ENCODE peak calls at places on chromosomes 4 and X, in eight cellular contexts. R is epithelial cell of esophagus, O is right atrium auricular region, T is hepatocyte, N is cardiac muscle cell, X is right lobe of liver, P is colonic mucosa, E is GM12865. C is an unnamed sample.

GRCh38 chrX:10327651-10328050 is 170.9 kb downstream of the CLCN4 start:
- DNase-seq in N (no peak), T (no peak), O (no peak), E (no peak), R (no peak), P (no peak), X (no peak), C (no peak)

GRCh38 chr4:1512081-1512737 is 106.0 kb upstream of the NKX1-1 start:
- DNase-seq in P (no peak), X (peak; percentile 16), R (no peak), O (no peak), E (no peak), N (no peak), T (no peak), C (no peak)

GRCh38 chrX:132330156-132330729 is 111.0 kb upstream of the RAP2C start:
- DNase-seq in P (no peak), X (no peak), R (peak; percentile 25), N (no peak), T (no peak), E (no peak), O (no peak), C (no peak)

GRCh38 chr4:78092850-78093249 is 35.7 kb downstream of the FRAS1 start:
- DNase-seq in E (no peak), O (no peak), N (no peak), T (no peak), X (no peak), R (no peak), P (no peak), C (no peak)

GRCh38 chr4:7435411-7436095 is 823 bp upstream of the PSAPL1 start:
- DNase-seq in N (peak; percentile 89), X (no peak), T (peak; percentile 77), P (no peak), O (no peak), E (no peak), R (no peak), C (no peak)

GRCh38 chrX:55624403-55624802 is 1.2 kb downstream of the FOXR2 start:
- DNase-seq in P (no peak), X (no peak), R (no peak), E (no peak), N (no peak), T (no peak), O (no peak), C (no peak)

GRCh38 chrX:112803060-112803459 is 37.6 kb downstream of the AMOT start:
- DNase-seq in X (no peak), T (no peak), O (no peak), N (no peak), P (no peak), R (no peak), E (no peak), C (no peak)

GRCh38 chrX:53022381-53022780 is 26.2 kb upstream of the GPR173 start:
- DNase-seq in N (no peak), O (no peak), E (no peak), X (no peak), R (no peak), P (no peak), T (no peak), C (no peak)

GRCh38 chr4:8247047-8247930 is 22.3 kb upstream of the HTRA3 start:
- DNase-seq in P (no peak), X (peak; percentile 79), R (no peak), E (no peak), O (peak; percentile 96), N (peak; percentile 90), T (peak; percentile 52), C (no peak)

GRCh38 chr4:159105761-159106243 is 2.9 kb downstream of the RAPGEF2 start:
- DNase-seq in O (no peak), X (no peak), P (no peak), N (peak; percentile 55), E (peak; percentile 64), R (peak; percentile 64), T (no peak), C (no peak)

GRCh38 chr4:173168396-173169177 is at the start of gene GALNT7:
- DNase-seq in R (peak; percentile 68), E (peak; percentile 86), P (peak; percentile 85), T (peak; percentile 91), N (peak; percentile 73), O (peak; percentile 68), X (peak; percentile 61), C (no peak)

GRCh38 chr4:151766691-151767090 is 5.9 kb upstream of the GATB start:
- DNase-seq in O (no peak), P (no peak), T (no peak), X (no peak), E (peak; percentile 38), N (no peak), R (peak; percentile 61), C (no peak)

GRCh38 chr4:10086506-10087120 is 30.0 kb downstream of the WDR1 start:
- DNase-seq in T (no peak), R (no peak), X (peak; percentile 17), N (no peak), P (no peak), E (no peak), O (no peak), C (no peak)

GRCh38 chrX:17007134-17007768 is 60.8 kb downstream of the REPS2 start:
- DNase-seq in T (no peak), P (no peak), X (no peak), O (no peak), E (peak; percentile 37), R (peak; percentile 11), N (peak; percentile 34), C (no peak)

GRCh38 chrX:73262991-73263390 is 48.3 kb upstream of the NAP1L2 start:
- DNase-seq in T (no peak), R (peak; percentile 0), O (no peak), E (peak; percentile 0), X (no peak), P (no peak), N (no peak), C (no peak)

GRCh38 chr4:108205859-108206258 is 37.1 kb upstream of the LEF1 start:
- DNase-seq in E (no peak), X (no peak), P (no peak), T (no peak), R (no peak), O (no peak), N (no peak), C (no peak)

GRCh38 chr4:110702326-110702725 is 79.4 kb upstream of the PITX2 start:
- DNase-seq in P (no peak), X (no peak), R (no peak), N (no peak), E (no peak), T (no peak), O (no peak), C (no peak)

DNA sequence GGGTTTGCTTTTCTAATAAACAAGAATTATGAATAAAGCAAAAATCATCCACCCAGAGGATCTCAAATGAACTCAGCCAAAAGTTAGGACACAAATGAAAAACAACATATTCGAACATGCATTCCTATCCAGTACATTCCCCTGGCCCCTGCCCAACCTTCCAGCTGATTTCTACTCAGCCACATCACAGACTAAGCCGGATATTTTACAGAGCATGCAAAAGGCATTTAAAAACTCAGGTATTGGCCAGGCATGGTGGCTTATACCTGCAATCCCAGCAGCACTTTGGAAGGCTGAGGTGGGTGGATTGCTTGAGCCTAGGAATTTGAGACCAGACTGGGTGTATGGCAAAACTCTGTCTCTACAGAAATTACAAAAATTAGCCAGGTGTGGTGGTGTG is 54.6 kb downstream of the RELL1 start:
- DNase-seq in T (no peak), E (no peak), P (no peak), X (no peak), N (peak; percentile 85), O (no peak), R (no peak), C (no peak)
- H3K4me3 ChIP-seq in T (no peak overlapping the region), E (no peak overlapping the region), P (no peak overlapping the region), X (no peak overlapping the region), N (no peak overlapping the region), O (no peak overlapping the region), R (no peak overlapping the region), C (no peak overlapping the region)

DNA sequence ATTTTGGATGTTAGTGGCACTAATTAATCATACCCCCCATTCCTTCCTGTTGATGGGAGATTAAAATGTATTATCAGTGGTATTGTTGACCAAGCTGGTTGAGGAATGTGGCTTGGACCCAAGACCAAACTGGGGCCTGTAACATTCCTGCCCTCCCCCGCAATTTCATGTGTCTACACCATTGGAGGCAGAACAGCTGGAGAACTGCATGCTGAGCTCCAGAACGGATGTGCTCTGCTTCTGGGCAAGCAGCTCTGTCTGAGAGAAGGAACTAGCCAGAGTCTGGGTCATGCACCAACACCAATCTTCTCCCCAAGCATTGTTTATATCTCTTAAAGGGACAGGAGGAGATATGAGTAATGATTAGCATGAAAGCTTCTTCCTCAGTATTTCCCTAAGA is 185.5 kb downstream of the CEP135 start:
- DNase-seq in R (no peak), T (no peak), X (no peak), O (no peak), N (peak; percentile 99), P (peak; percentile 25), E (no peak), C (no peak)
- H3K4me3 ChIP-seq in R (no peak overlapping the region), T (no peak overlapping the region), X (no peak overlapping the region), O (no peak overlapping the region), N (no peak overlapping the region), P (no peak overlapping the region), E (no peak overlapping the region), C (no peak overlapping the region)

GRCh38 chrX:24023538-24023937 is 3.4 kb downstream of the KLHL15 start:
- DNase-seq in P (no peak), T (no peak), N (no peak), O (no peak), X (no peak), R (no peak), E (no peak), C (no peak)
- H3K4me3 ChIP-seq in P (peak overlapping the region; percentile 83), T (peak overlapping the region; percentile 93), N (peak overlapping the region; percentile 73), O (peak overlapping the region; percentile 75), X (peak overlapping the region; percentile 76), R (peak overlapping the region; percentile 72), E (peak overlapping the region; percentile 76), C (peak overlapping the region; percentile 29)

DNA sequence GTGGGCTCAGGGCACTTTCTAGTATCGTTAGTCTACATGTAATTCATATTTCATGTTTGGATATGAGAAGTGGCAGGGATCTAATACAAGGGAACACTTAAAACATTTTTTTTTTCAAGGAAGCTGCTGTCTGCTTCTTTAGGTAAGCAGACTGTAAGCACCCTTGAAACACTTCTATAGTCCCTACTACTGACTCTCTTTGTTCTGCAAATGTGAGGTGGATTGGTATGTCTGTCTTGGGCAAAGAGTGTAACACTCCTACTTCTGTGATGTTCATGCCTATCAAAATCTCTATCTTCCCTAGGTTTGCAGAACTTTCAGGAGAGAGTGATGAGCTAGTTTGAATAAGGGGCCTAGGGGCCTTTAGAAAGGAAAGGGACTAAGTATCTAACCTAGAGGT is 93.9 kb downstream of the ZNF330 start:
- DNase-seq in P (no peak), T (no peak), N (no peak), O (no peak), R (no peak), X (no peak), E (no peak), C (no peak)
- H3K4me3 ChIP-seq in P (no peak overlapping the region), T (no peak overlapping the region), N (no peak overlapping the region), O (no peak overlapping the region), R (no peak overlapping the region), X (no peak overlapping the region), E (no peak overlapping the region), C (no peak overlapping the region)

C was measured in AG09309.